ENCODE peak calls at places on chromosome 7, in six cellular contexts. T, J, H, U, M and W are unnamed samples.

GRCh38 chr7:102974366-102975236 is 61.8 kb downstream of the LRRC17 start:
- DNase-seq in J (peak; percentile 62), H (no peak), M (no peak), T (no peak), U (no peak), W (no peak)

GRCh38 chr7:151675521-151675920 is 155.8 kb upstream of the RHEB start:
- DNase-seq in U (no peak), J (no peak), H (no peak), T (no peak), M (no peak), W (no peak)

GRCh38 chr7:95102662-95103061 is 195.3 kb downstream of the PPP1R9A start:
- DNase-seq in J (no peak), T (peak; percentile 29), H (peak; percentile 17), U (no peak), M (no peak), W (peak; percentile 22)

GRCh38 chr7:100968650-100969049 is 715 bp upstream of the MUC12 start:
- DNase-seq in T (no peak), U (no peak), J (no peak), H (no peak), M (no peak), W (no peak)

GRCh38 chr7:102875700-102876192 is 37.1 kb upstream of the LRRC17 start:
- DNase-seq in H (peak; percentile 97), T (peak; percentile 99), J (peak; percentile 10), U (no peak), M (no peak), W (peak; percentile 97)

GRCh38 chr7:135661311-135662122 is 797 bp upstream of the STMP1 start:
- DNase-seq in U (no peak), J (peak; percentile 93), T (no peak), M (no peak), H (no peak), W (peak; percentile 43)

GRCh38 chr7:37577901-37578300 is 105.7 kb upstream of the GPR141 start:
- DNase-seq in M (no peak), T (no peak), H (no peak), J (no peak), U (no peak), W (no peak)

GRCh38 chr7:67484244-67484751 is 487.7 kb downstream of the TYW1 start:
- DNase-seq in J (peak; percentile 96), T (peak; percentile 77), U (no peak), H (peak; percentile 72), M (peak; percentile 23), W (peak; percentile 73)